ENCODE peak calls at places on chromosomes 7 and 10, in five cellular contexts. One of them, this sample, is unnamed.

GRCh38 chr10:44043646-44044368 is 341.1 kb downstream of the CXCL12 start:
- DNase-seq in GM20000: no peak
- DNase-seq in foreskin fibroblast: no peak
- DNase-seq in ovary: no peak
- DNase-seq in PC-3: no peak
- DNase-seq in this sample: no peak

GRCh38 chr10:112779025-112779765 is 170.9 kb upstream of the TCF7L2 start:
- DNase-seq in GM20000: no peak
- DNase-seq in foreskin fibroblast: no peak
- DNase-seq in ovary: no peak
- DNase-seq in PC-3: peak; percentile 27
- DNase-seq in this sample: no peak

GRCh38 chr10:12702215-12702614 is 299.3 kb downstream of the CCDC3 start:
- DNase-seq in GM20000: no peak
- DNase-seq in foreskin fibroblast: no peak
- DNase-seq in ovary: no peak
- DNase-seq in PC-3: no peak
- DNase-seq in this sample: no peak

GRCh38 chr10:43904301-43904700 is 255.6 kb upstream of the ZNF32 start:
- DNase-seq in GM20000: no peak
- DNase-seq in foreskin fibroblast: no peak
- DNase-seq in ovary: no peak
- DNase-seq in PC-3: no peak
- DNase-seq in this sample: no peak

GRCh38 chr7:13532028-13532753 is 457.3 kb downstream of the ETV1 start:
- DNase-seq in GM20000: no peak
- DNase-seq in foreskin fibroblast: no peak
- DNase-seq in ovary: no peak
- DNase-seq in PC-3: no peak
- DNase-seq in this sample: no peak

GRCh38 chr7:69832356-69832755 is 234.1 kb downstream of the AUTS2 start:
- DNase-seq in GM20000: no peak
- DNase-seq in foreskin fibroblast: no peak
- DNase-seq in ovary: no peak
- DNase-seq in PC-3: no peak
- DNase-seq in this sample: no peak

GRCh38 chr7:326845-327304 is 36.9 kb downstream of the FOXL3 start:
- DNase-seq in GM20000: no peak
- DNase-seq in foreskin fibroblast: peak; percentile 22
- DNase-seq in ovary: no peak
- DNase-seq in PC-3: no peak
- DNase-seq in this sample: no peak

GRCh38 chr10:36462194-36462593 is 663.2 kb upstream of the ANKRD30A start:
- DNase-seq in GM20000: no peak
- DNase-seq in foreskin fibroblast: peak; percentile 48
- DNase-seq in ovary: no peak
- DNase-seq in PC-3: peak; percentile 95
- DNase-seq in this sample: no peak

GRCh38 chr7:32163141-32163806 is 93.1 kb upstream of the PDE1C start:
- DNase-seq in GM20000: no peak
- DNase-seq in foreskin fibroblast: peak; percentile 88
- DNase-seq in ovary: peak; percentile 39
- DNase-seq in PC-3: peak; percentile 94
- DNase-seq in this sample: peak; percentile 39

GRCh38 chr7:91064938-91065337 is 199.3 kb upstream of the FZD1 start:
- DNase-seq in GM20000: no peak
- DNase-seq in foreskin fibroblast: peak; percentile 62
- DNase-seq in ovary: no peak
- DNase-seq in PC-3: no peak
- DNase-seq in this sample: no peak

GRCh38 chr10:14306201-14306600 is 24.5 kb downstream of the FRMD4A start:
- DNase-seq in GM20000: no peak
- DNase-seq in foreskin fibroblast: no peak
- DNase-seq in ovary: no peak
- DNase-seq in PC-3: no peak
- DNase-seq in this sample: no peak

GRCh38 chr7:76236226-76236625 is 34.5 kb downstream of the SRRM3 start:
- DNase-seq in GM20000: peak; percentile 58
- DNase-seq in foreskin fibroblast: no peak
- DNase-seq in ovary: no peak
- DNase-seq in PC-3: no peak
- DNase-seq in this sample: no peak

GRCh38 chr7:7792089-7792488 is 73.7 kb upstream of the RPA3 start:
- DNase-seq in GM20000: no peak
- DNase-seq in foreskin fibroblast: peak; percentile 39
- DNase-seq in ovary: no peak
- DNase-seq in PC-3: no peak
- DNase-seq in this sample: no peak

GRCh38 chr10:118409295-118409694 is 67.2 kb upstream of the FAM204A start:
- DNase-seq in GM20000: no peak
- DNase-seq in foreskin fibroblast: peak; percentile 22
- DNase-seq in ovary: no peak
- DNase-seq in PC-3: no peak
- DNase-seq in this sample: no peak

GRCh38 chr7:79973455-79973854 is 161.2 kb upstream of the GNAI1 start:
- DNase-seq in GM20000: no peak
- DNase-seq in foreskin fibroblast: no peak
- DNase-seq in ovary: no peak
- DNase-seq in PC-3: no peak
- DNase-seq in this sample: no peak

GRCh38 chr10:19412531-19412930 is 363.9 kb downstream of the MALRD1 start:
- DNase-seq in GM20000: no peak
- DNase-seq in foreskin fibroblast: peak; percentile 6
- DNase-seq in ovary: no peak
- DNase-seq in PC-3: peak; percentile 38
- DNase-seq in this sample: peak; percentile 1

GRCh38 chr7:113810108-113810748 is 108.6 kb downstream of the PPP1R3A start:
- DNase-seq in GM20000: no peak
- DNase-seq in foreskin fibroblast: no peak
- DNase-seq in ovary: no peak
- DNase-seq in PC-3: no peak
- DNase-seq in this sample: no peak

GRCh38 chr10:114024876-114025609 is 18.6 kb upstream of the ADRB1 start:
- DNase-seq in GM20000: peak; percentile 67
- DNase-seq in foreskin fibroblast: peak; percentile 62
- DNase-seq in ovary: no peak
- DNase-seq in PC-3: no peak
- DNase-seq in this sample: peak; percentile 18

GRCh38 chr7:135801045-135801693 is 52.6 kb upstream of the FAM180A start:
- DNase-seq in GM20000: peak; percentile 76
- DNase-seq in foreskin fibroblast: peak; percentile 80
- DNase-seq in ovary: no peak
- DNase-seq in PC-3: peak; percentile 80
- DNase-seq in this sample: peak; percentile 71

GRCh38 chr7:77727936-77728701 is 31.9 kb downstream of the RSBN1L start:
- DNase-seq in GM20000: no peak
- DNase-seq in foreskin fibroblast: peak; percentile 57
- DNase-seq in ovary: no peak
- DNase-seq in PC-3: no peak
- DNase-seq in this sample: peak; percentile 69

GRCh38 chr7:49099587-49100326 is 175.4 kb downstream of the CDC14C start:
- DNase-seq in GM20000: no peak
- DNase-seq in foreskin fibroblast: no peak
- DNase-seq in ovary: no peak
- DNase-seq in PC-3: peak; percentile 29
- DNase-seq in this sample: no peak

GRCh38 chr10:70323143-70323696 is 39.4 kb upstream of the NPFFR1 start:
- DNase-seq in GM20000: no peak
- DNase-seq in foreskin fibroblast: no peak
- DNase-seq in ovary: no peak
- DNase-seq in PC-3: no peak
- DNase-seq in this sample: no peak

GRCh38 chr10:69234447-69234846 is 14.3 kb downstream of the HKDC1 start:
- DNase-seq in GM20000: no peak
- DNase-seq in foreskin fibroblast: no peak
- DNase-seq in ovary: no peak
- DNase-seq in PC-3: no peak
- DNase-seq in this sample: no peak

GRCh38 chr10:22414146-22414545 is 68.8 kb downstream of the SPAG6 start:
- DNase-seq in GM20000: no peak
- DNase-seq in foreskin fibroblast: no peak
- DNase-seq in ovary: no peak
- DNase-seq in PC-3: no peak
- DNase-seq in this sample: no peak

GRCh38 chr7:91894781-91895480 is 14.4 kb upstream of the MTERF1 start:
- DNase-seq in GM20000: no peak
- DNase-seq in foreskin fibroblast: no peak
- DNase-seq in ovary: no peak
- DNase-seq in PC-3: no peak
- DNase-seq in this sample: no peak

GRCh38 chr7:149882264-149883048 is 8.7 kb downstream of the ATP6V0E2 start:
- DNase-seq in GM20000: no peak
- DNase-seq in foreskin fibroblast: no peak
- DNase-seq in ovary: peak; percentile 53
- DNase-seq in PC-3: no peak
- DNase-seq in this sample: no peak

GRCh38 chr10:78520737-78521430 is 487.2 kb downstream of the RPS24 start:
- DNase-seq in GM20000: no peak
- DNase-seq in foreskin fibroblast: no peak
- DNase-seq in ovary: no peak
- DNase-seq in PC-3: peak; percentile 100
- DNase-seq in this sample: peak; percentile 58

GRCh38 chr10:43871004-43871439 is 222.3 kb upstream of the ZNF32 start:
- DNase-seq in GM20000: no peak
- DNase-seq in foreskin fibroblast: no peak
- DNase-seq in ovary: no peak
- DNase-seq in PC-3: no peak
- DNase-seq in this sample: no peak

GRCh38 chr7:113060100-113060499 is 26.5 kb downstream of the GPR85 start:
- DNase-seq in GM20000: no peak
- DNase-seq in foreskin fibroblast: no peak
- DNase-seq in ovary: no peak
- DNase-seq in PC-3: no peak
- DNase-seq in this sample: no peak

GRCh38 chr7:135744938-135745701 is 3.5 kb downstream of the FAM180A start:
- DNase-seq in GM20000: no peak
- DNase-seq in foreskin fibroblast: peak; percentile 88
- DNase-seq in ovary: no peak
- DNase-seq in PC-3: peak; percentile 87
- DNase-seq in this sample: peak; percentile 86

GRCh38 chr7:29946428-29947186 is 43.0 kb downstream of the SCRN1 start:
- DNase-seq in GM20000: no peak
- DNase-seq in foreskin fibroblast: peak; percentile 47
- DNase-seq in ovary: peak; percentile 48
- DNase-seq in PC-3: peak; percentile 52
- DNase-seq in this sample: peak; percentile 11

GRCh38 chr7:1029637-1030443 is 14.5 kb upstream of the GPR146 start:
- DNase-seq in GM20000: no peak
- DNase-seq in foreskin fibroblast: no peak
- DNase-seq in ovary: no peak
- DNase-seq in PC-3: no peak
- DNase-seq in this sample: no peak

GRCh38 chr10:102352066-102352715 is 43.3 kb upstream of the NFKB2 start:
- DNase-seq in GM20000: peak; percentile 72
- DNase-seq in foreskin fibroblast: peak; percentile 80
- DNase-seq in ovary: peak; percentile 50
- DNase-seq in PC-3: peak; percentile 73
- DNase-seq in this sample: peak; percentile 44

GRCh38 chr7:29858080-29858951 is 52.0 kb downstream of the WIPF3 start:
- DNase-seq in GM20000: no peak
- DNase-seq in foreskin fibroblast: no peak
- DNase-seq in ovary: no peak
- DNase-seq in PC-3: no peak
- DNase-seq in this sample: no peak

GRCh38 chr10:24703700-24704099 is 20.0 kb downstream of the ARHGAP21 start:
- DNase-seq in GM20000: no peak
- DNase-seq in foreskin fibroblast: peak; percentile 94
- DNase-seq in ovary: no peak
- DNase-seq in PC-3: no peak
- DNase-seq in this sample: peak; percentile 65

GRCh38 chr10:120586471-120586872 is 129.4 kb downstream of the PLPP4 start:
- DNase-seq in GM20000: no peak
- DNase-seq in foreskin fibroblast: no peak
- DNase-seq in ovary: no peak
- DNase-seq in PC-3: peak; percentile 60
- DNase-seq in this sample: peak; percentile 68

GRCh38 chr7:138618506-138618905 is 82.7 kb downstream of the SVOPL start:
- DNase-seq in GM20000: no peak
- DNase-seq in foreskin fibroblast: no peak
- DNase-seq in ovary: no peak
- DNase-seq in PC-3: no peak
- DNase-seq in this sample: no peak
- TF ChIP-seq CTCF in GM20000: no peak
- TF ChIP-seq CTCF in foreskin fibroblast: no peak
- TF ChIP-seq CTCF in ovary: no peak
- TF ChIP-seq CTCF in PC-3: no peak
- TF ChIP-seq CTCF in this sample: no peak

GRCh38 chr10:76435154-76435553 is 1003.7 kb downstream of the LRMDA start:
- DNase-seq in GM20000: no peak
- DNase-seq in foreskin fibroblast: peak; percentile 22
- DNase-seq in ovary: no peak
- DNase-seq in PC-3: no peak
- DNase-seq in this sample: no peak
- TF ChIP-seq CTCF in GM20000: no peak
- TF ChIP-seq CTCF in foreskin fibroblast: no peak
- TF ChIP-seq CTCF in ovary: no peak
- TF ChIP-seq CTCF in PC-3: peak; percentile 38
- TF ChIP-seq CTCF in this sample: peak; percentile 24

GRCh38 chr7:127708788-127709187 is 56.8 kb downstream of the SND1 start:
- DNase-seq in GM20000: peak; percentile 40
- DNase-seq in foreskin fibroblast: peak; percentile 91
- DNase-seq in ovary: peak; percentile 43
- DNase-seq in PC-3: peak; percentile 80
- DNase-seq in this sample: peak; percentile 85
- TF ChIP-seq CTCF in GM20000: peak; percentile 65
- TF ChIP-seq CTCF in foreskin fibroblast: peak; percentile 63
- TF ChIP-seq CTCF in ovary: peak; percentile 60
- TF ChIP-seq CTCF in PC-3: peak; percentile 75
- TF ChIP-seq CTCF in this sample: peak; percentile 94

GRCh38 chr10:26861326-26861998 is 704 bp upstream of the ABI1 start:
- DNase-seq in GM20000: no peak
- DNase-seq in foreskin fibroblast: no peak
- DNase-seq in ovary: no peak
- DNase-seq in PC-3: no peak
- DNase-seq in this sample: no peak
- TF ChIP-seq CTCF in GM20000: no peak
- TF ChIP-seq CTCF in foreskin fibroblast: no peak
- TF ChIP-seq CTCF in ovary: peak; percentile 69
- TF ChIP-seq CTCF in PC-3: peak; percentile 45
- TF ChIP-seq CTCF in this sample: peak; percentile 87

GRCh38 chr10:98242823-98243222 is 25.2 kb downstream of the LOXL4 start:
- DNase-seq in GM20000: peak; percentile 4
- DNase-seq in foreskin fibroblast: peak; percentile 67
- DNase-seq in ovary: no peak
- DNase-seq in PC-3: peak; percentile 43
- DNase-seq in this sample: peak; percentile 49
- TF ChIP-seq CTCF in GM20000: peak; percentile 12
- TF ChIP-seq CTCF in foreskin fibroblast: peak; percentile 41
- TF ChIP-seq CTCF in ovary: peak; percentile 15
- TF ChIP-seq CTCF in PC-3: peak; percentile 66
- TF ChIP-seq CTCF in this sample: peak; percentile 79